ENCODE peak calls at places on chromosomes 5 and 9, in seven cellular contexts. One of them, this sample, is unnamed.

GRCh38 chr5:159887050-159887449 is 29.2 kb upstream of the ADRA1B start:
- DNase-seq in GM12891: no peak
- DNase-seq in H1: no peak
- DNase-seq in HepG2: no peak
- DNase-seq in K562: no peak
- DNase-seq in SK-N-SH: no peak
- DNase-seq in GM12878: no peak
- DNase-seq in this sample: no peak

GRCh38 chr5:98428806-98429205 is 344.7 kb upstream of the RGMB start:
- DNase-seq in GM12891: no peak
- DNase-seq in H1: no peak
- DNase-seq in HepG2: no peak
- DNase-seq in K562: no peak
- DNase-seq in SK-N-SH: no peak
- DNase-seq in GM12878: peak; percentile 8
- DNase-seq in this sample: no peak

GRCh38 chr5:155919125-155919524 is 407.8 kb upstream of the SGCD start:
- DNase-seq in GM12891: no peak
- DNase-seq in H1: no peak
- DNase-seq in HepG2: no peak
- DNase-seq in K562: no peak
- DNase-seq in SK-N-SH: no peak
- DNase-seq in GM12878: no peak
- DNase-seq in this sample: no peak

GRCh38 chr5:76404694-76405306 is 1.7 kb downstream of the IQGAP2 start:
- DNase-seq in GM12891: no peak
- DNase-seq in H1: no peak
- DNase-seq in HepG2: no peak
- DNase-seq in K562: peak; percentile 81
- DNase-seq in SK-N-SH: no peak
- DNase-seq in GM12878: no peak
- DNase-seq in this sample: no peak

GRCh38 chr5:96340357-96340756 is 92.7 kb downstream of the PCSK1 start:
- DNase-seq in GM12891: no peak
- DNase-seq in H1: no peak
- DNase-seq in HepG2: no peak
- DNase-seq in K562: no peak
- DNase-seq in SK-N-SH: no peak
- DNase-seq in GM12878: no peak
- DNase-seq in this sample: no peak

GRCh38 chr9:96323169-96323568 is 21.2 kb upstream of the HSD17B3 start:
- DNase-seq in GM12891: no peak
- DNase-seq in H1: no peak
- DNase-seq in HepG2: no peak
- DNase-seq in K562: no peak
- DNase-seq in SK-N-SH: no peak
- DNase-seq in GM12878: no peak
- DNase-seq in this sample: no peak

GRCh38 chr5:9069650-9070049 is 476.2 kb downstream of the SEMA5A start:
- DNase-seq in GM12891: no peak
- DNase-seq in H1: no peak
- DNase-seq in HepG2: no peak
- DNase-seq in K562: no peak
- DNase-seq in SK-N-SH: no peak
- DNase-seq in GM12878: no peak
- DNase-seq in this sample: no peak

GRCh38 chr5:21165344-21165743 is 1177.3 kb upstream of the CDH18 start:
- DNase-seq in GM12891: no peak
- DNase-seq in H1: no peak
- DNase-seq in HepG2: no peak
- DNase-seq in K562: no peak
- DNase-seq in SK-N-SH: no peak
- DNase-seq in GM12878: no peak
- DNase-seq in this sample: no peak

GRCh38 chr5:97142521-97143254 is at the start of gene LIX1:
- DNase-seq in GM12891: peak; percentile 14
- DNase-seq in H1: peak; percentile 62
- DNase-seq in HepG2: peak; percentile 27
- DNase-seq in K562: peak; percentile 54
- DNase-seq in SK-N-SH: peak; percentile 68
- DNase-seq in GM12878: no peak
- DNase-seq in this sample: peak; percentile 9

GRCh38 chr5:43973318-43973717 is 370.3 kb downstream of the NNT start:
- DNase-seq in GM12891: no peak
- DNase-seq in H1: no peak
- DNase-seq in HepG2: peak; percentile 61
- DNase-seq in K562: no peak
- DNase-seq in SK-N-SH: no peak
- DNase-seq in GM12878: no peak
- DNase-seq in this sample: no peak

GRCh38 chr5:5593391-5593790 is 170.9 kb downstream of the ICE1 start:
- DNase-seq in GM12891: no peak
- DNase-seq in H1: no peak
- DNase-seq in HepG2: no peak
- DNase-seq in K562: no peak
- DNase-seq in SK-N-SH: no peak
- DNase-seq in GM12878: no peak
- DNase-seq in this sample: no peak

GRCh38 chr9:72894342-72894741 is 58.5 kb downstream of the ALDH1A1 start:
- DNase-seq in GM12891: no peak
- DNase-seq in H1: no peak
- DNase-seq in HepG2: no peak
- DNase-seq in K562: no peak
- DNase-seq in SK-N-SH: no peak
- DNase-seq in GM12878: no peak
- DNase-seq in this sample: no peak

GRCh38 chr9:96555567-96556386 is 63.9 kb downstream of the CDC14B start:
- DNase-seq in GM12891: no peak
- DNase-seq in H1: no peak
- DNase-seq in HepG2: no peak
- DNase-seq in K562: no peak
- DNase-seq in SK-N-SH: no peak
- DNase-seq in GM12878: no peak
- DNase-seq in this sample: no peak

GRCh38 chr9:116308070-116308469 is 154.5 kb downstream of the PAPPA start:
- DNase-seq in GM12891: no peak
- DNase-seq in H1: no peak
- DNase-seq in HepG2: no peak
- DNase-seq in K562: no peak
- DNase-seq in SK-N-SH: no peak
- DNase-seq in GM12878: no peak
- DNase-seq in this sample: no peak

GRCh38 chr5:159341914-159342313 is 11.6 kb upstream of the IL12B start:
- DNase-seq in GM12891: no peak
- DNase-seq in H1: no peak
- DNase-seq in HepG2: peak; percentile 62
- DNase-seq in K562: peak; percentile 68
- DNase-seq in SK-N-SH: peak; percentile 66
- DNase-seq in GM12878: no peak
- DNase-seq in this sample: no peak

GRCh38 chr5:149485655-149486615 is 65.3 kb downstream of the CSNK1A1 start:
- DNase-seq in GM12891: no peak
- DNase-seq in H1: no peak
- DNase-seq in HepG2: peak; percentile 53
- DNase-seq in K562: peak; percentile 60
- DNase-seq in SK-N-SH: peak; percentile 34
- DNase-seq in GM12878: no peak
- DNase-seq in this sample: no peak

GRCh38 chr5:1343931-1344901 is 683 bp downstream of the CLPTM1L start:
- DNase-seq in GM12891: no peak
- DNase-seq in H1: peak; percentile 54
- DNase-seq in HepG2: no peak
- DNase-seq in K562: peak; percentile 44
- DNase-seq in SK-N-SH: peak; percentile 66
- DNase-seq in GM12878: no peak
- DNase-seq in this sample: no peak

GRCh38 chr5:176894298-176894697 is 4.8 kb downstream of the HK3 start:
- DNase-seq in GM12891: no peak
- DNase-seq in H1: no peak
- DNase-seq in HepG2: no peak
- DNase-seq in K562: no peak
- DNase-seq in SK-N-SH: no peak
- DNase-seq in GM12878: no peak
- DNase-seq in this sample: no peak

GRCh38 chr9:3960661-3961144 is 339.2 kb downstream of the GLIS3 start:
- DNase-seq in GM12891: no peak
- DNase-seq in H1: no peak
- DNase-seq in HepG2: no peak
- DNase-seq in K562: no peak
- DNase-seq in SK-N-SH: no peak
- DNase-seq in GM12878: no peak
- DNase-seq in this sample: no peak

GRCh38 chr5:172451771-172452197 is 2.5 kb downstream of the SH3PXD2B start:
- DNase-seq in GM12891: no peak
- DNase-seq in H1: no peak
- DNase-seq in HepG2: peak; percentile 51
- DNase-seq in K562: no peak
- DNase-seq in SK-N-SH: no peak
- DNase-seq in GM12878: no peak
- DNase-seq in this sample: no peak

GRCh38 chr5:160970605-160971191 is 118.7 kb upstream of the ATP10B start:
- DNase-seq in GM12891: no peak
- DNase-seq in H1: no peak
- DNase-seq in HepG2: no peak
- DNase-seq in K562: no peak
- DNase-seq in SK-N-SH: no peak
- DNase-seq in GM12878: no peak
- DNase-seq in this sample: no peak

GRCh38 chr9:14281136-14281795 is 32.7 kb downstream of the NFIB start:
- DNase-seq in GM12891: no peak
- DNase-seq in H1: no peak
- DNase-seq in HepG2: no peak
- DNase-seq in K562: no peak
- DNase-seq in SK-N-SH: no peak
- DNase-seq in GM12878: no peak
- DNase-seq in this sample: no peak

GRCh38 chr9:14279671-14280070 is 34.3 kb downstream of the NFIB start:
- DNase-seq in GM12891: no peak
- DNase-seq in H1: no peak
- DNase-seq in HepG2: no peak
- DNase-seq in K562: no peak
- DNase-seq in SK-N-SH: no peak
- DNase-seq in GM12878: no peak
- DNase-seq in this sample: no peak

GRCh38 chr9:14277202-14277601 is 36.7 kb downstream of the NFIB start:
- DNase-seq in GM12891: no peak
- DNase-seq in H1: no peak
- DNase-seq in HepG2: no peak
- DNase-seq in K562: no peak
- DNase-seq in SK-N-SH: no peak
- DNase-seq in GM12878: no peak
- DNase-seq in this sample: no peak

GRCh38 chr9:14277761-14278160 is 36.2 kb downstream of the NFIB start:
- DNase-seq in GM12891: no peak
- DNase-seq in H1: no peak
- DNase-seq in HepG2: no peak
- DNase-seq in K562: no peak
- DNase-seq in SK-N-SH: no peak
- DNase-seq in GM12878: no peak
- DNase-seq in this sample: no peak

GRCh38 chr9:14278291-14278721 is 35.6 kb downstream of the NFIB start:
- DNase-seq in GM12891: no peak
- DNase-seq in H1: no peak
- DNase-seq in HepG2: peak; percentile 5
- DNase-seq in K562: no peak
- DNase-seq in SK-N-SH: no peak
- DNase-seq in GM12878: no peak
- DNase-seq in this sample: no peak
- TF ChIP-seq TAF1 in GM12891: no peak
- TF ChIP-seq TAF1 in H1: no peak
- TF ChIP-seq TAF1 in HepG2: no peak
- TF ChIP-seq TAF1 in K562: no peak
- TF ChIP-seq TAF1 in SK-N-SH: no peak
- TF ChIP-seq TAF1 in GM12878: no peak
- TF ChIP-seq TAF1 in this sample: no peak

GRCh38 chr5:91076138-91076537 is 307.0 kb downstream of the ARRDC3 start:
- DNase-seq in GM12891: no peak
- DNase-seq in H1: no peak
- DNase-seq in HepG2: no peak
- DNase-seq in K562: no peak
- DNase-seq in SK-N-SH: no peak
- DNase-seq in GM12878: no peak
- DNase-seq in this sample: no peak
- TF ChIP-seq POLR2AphosphoS5 in GM12891: no peak
- TF ChIP-seq POLR2AphosphoS5 in H1: no peak
- TF ChIP-seq POLR2AphosphoS5 in HepG2: no peak
- TF ChIP-seq POLR2AphosphoS5 in K562: no peak
- TF ChIP-seq POLR2AphosphoS5 in SK-N-SH: no peak
- TF ChIP-seq POLR2AphosphoS5 in GM12878: no peak
- TF ChIP-seq POLR2AphosphoS5 in this sample: no peak

DNA sequence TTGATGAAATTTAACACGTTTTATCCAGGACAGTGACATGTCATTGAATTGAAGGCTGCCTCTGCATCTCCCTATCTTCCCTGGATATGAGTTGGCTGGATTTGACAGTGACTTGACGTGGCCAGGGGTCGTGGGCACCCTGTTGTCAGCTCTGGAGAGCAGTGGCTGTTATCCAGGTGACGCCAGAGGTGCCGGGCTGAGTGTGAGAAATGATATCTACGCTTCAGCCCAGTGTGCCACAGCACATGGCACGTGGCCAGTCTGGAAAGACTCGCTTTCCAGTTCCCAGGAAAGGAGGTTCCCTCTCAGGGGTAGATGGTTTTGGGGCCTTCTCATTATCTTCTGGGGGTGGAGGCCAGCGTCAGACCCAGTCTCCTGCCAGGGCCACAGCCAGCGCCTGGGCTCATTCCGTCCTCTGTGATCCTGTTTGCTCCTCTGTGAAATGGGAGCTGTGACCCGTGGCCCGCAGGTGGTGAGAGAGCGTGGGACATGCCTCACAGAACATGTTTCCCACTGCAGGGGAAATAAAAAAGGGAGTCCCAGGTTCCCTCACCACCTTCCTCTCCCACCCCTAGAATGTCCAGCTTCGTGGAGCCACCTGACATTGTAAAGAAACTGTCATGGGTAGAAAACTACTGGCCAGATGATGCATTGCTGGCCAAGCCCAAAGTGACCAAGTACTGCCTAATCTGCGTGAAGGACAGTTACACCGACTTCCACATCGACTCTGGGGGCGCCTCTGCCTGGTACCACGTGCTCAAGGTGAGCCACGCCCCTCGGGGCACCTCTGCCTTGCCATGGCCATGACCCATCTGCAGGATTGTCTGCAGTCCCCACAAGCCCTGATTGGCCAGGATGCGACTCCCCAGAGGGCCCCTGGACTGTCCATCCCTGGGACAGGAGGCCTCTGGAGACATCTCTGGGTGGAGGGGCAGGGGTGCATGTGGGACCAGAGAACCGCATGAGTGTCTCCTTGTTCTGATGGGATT is 76.5 kb downstream of the PHF2 start:
- DNase-seq in GM12891: no peak
- DNase-seq in H1: no peak
- DNase-seq in HepG2: no peak
- DNase-seq in K562: no peak
- DNase-seq in SK-N-SH: no peak
- DNase-seq in GM12878: no peak
- DNase-seq in this sample: no peak
- TF ChIP-seq TAF1 in GM12891: no peak
- TF ChIP-seq TAF1 in H1: no peak
- TF ChIP-seq TAF1 in HepG2: no peak
- TF ChIP-seq TAF1 in K562: no peak
- TF ChIP-seq TAF1 in SK-N-SH: no peak
- TF ChIP-seq TAF1 in GM12878: no peak
- TF ChIP-seq TAF1 in this sample: no peak

GRCh38 chr9:11431490-11431889 is 818.7 kb upstream of the PTPRD start:
- DNase-seq in GM12891: no peak
- DNase-seq in H1: no peak
- DNase-seq in HepG2: no peak
- DNase-seq in K562: no peak
- DNase-seq in SK-N-SH: no peak
- DNase-seq in GM12878: no peak
- DNase-seq in this sample: no peak
- TF ChIP-seq POLR2AphosphoS5 in GM12891: no peak
- TF ChIP-seq POLR2AphosphoS5 in H1: no peak
- TF ChIP-seq POLR2AphosphoS5 in HepG2: no peak
- TF ChIP-seq POLR2AphosphoS5 in K562: no peak
- TF ChIP-seq POLR2AphosphoS5 in SK-N-SH: no peak
- TF ChIP-seq POLR2AphosphoS5 in GM12878: no peak
- TF ChIP-seq POLR2AphosphoS5 in this sample: no peak

This sample was measured in GM12892.